ENCODE peak calls at places on chromosomes 1 and 21, in nine cellular contexts. V is adipocyte; W is CD8-positive, alpha-beta memory T cell; L is tibial nerve; N is IMR-90; Y is left ventricle myocardium inferior; T is kidney; H is uterus; X is GM23338. J is an unnamed sample.

GRCh38 chr1:203769505-203770343 is 4.7 kb downstream of the LAX1 start:
- DNase-seq in H (peak; percentile 72), V (peak; percentile 89), T (peak; percentile 86), W (no peak), L (peak; percentile 35), N (peak; percentile 94), Y (peak; percentile 63), X (no peak), J (no peak)

GRCh38 chr1:155297431-155297830 is 3.8 kb downstream of the PKLR start:
- DNase-seq in X (no peak), V (no peak), N (no peak), Y (no peak), T (no peak), W (no peak), L (no peak), H (no peak), J (no peak)

GRCh38 chr1:8495928-8496401 is 178.1 kb downstream of the SLC45A1 start:
- DNase-seq in X (no peak), Y (no peak), N (peak; percentile 19), V (no peak), H (no peak), W (peak; percentile 21), L (no peak), T (no peak), J (no peak)

GRCh38 chr21:40788635-40789034 is 58.3 kb downstream of the DSCAM start:
- DNase-seq in W (no peak), L (no peak), N (no peak), H (no peak), X (no peak), V (no peak), Y (no peak), T (no peak), J (no peak)

GRCh38 chr21:31335957-31336738 is 7.9 kb downstream of the TIAM1 start:
- DNase-seq in Y (no peak), W (no peak), N (peak; percentile 95), L (no peak), T (no peak), H (no peak), V (peak; percentile 74), X (no peak), J (no peak)

GRCh38 chr1:55012661-55013060 is 13.9 kb downstream of the BSND start:
- DNase-seq in N (no peak), V (no peak), L (no peak), T (no peak), X (no peak), W (no peak), Y (no peak), H (no peak), J (no peak)

GRCh38 chr1:87712261-87712674 is 383.6 kb downstream of the LMO4 start:
- DNase-seq in X (no peak), T (no peak), W (no peak), H (no peak), L (no peak), N (no peak), V (no peak), Y (no peak), J (no peak)

GRCh38 chr1:230983811-230984210 is 4.9 kb downstream of the ARV1 start:
- DNase-seq in H (no peak), T (no peak), W (no peak), L (no peak), N (no peak), X (no peak), V (no peak), Y (no peak), J (no peak)

GRCh38 chr1:234154320-234155251 is 218.7 kb upstream of the COA6 start:
- DNase-seq in T (no peak), N (peak; percentile 73), X (peak; percentile 95), L (no peak), W (peak; percentile 11), H (no peak), V (peak; percentile 85), Y (no peak), J (no peak)

GRCh38 chr1:183165456-183165855 is 20.6 kb upstream of the LAMC2 start:
- DNase-seq in V (no peak), X (peak; percentile 26), N (no peak), L (no peak), H (no peak), Y (no peak), T (no peak), W (no peak), J (no peak)

GRCh38 chr1:84352298-84353106 is 45.8 kb upstream of the DNASE2B start:
- DNase-seq in W (no peak), N (peak; percentile 57), T (no peak), H (no peak), Y (no peak), X (no peak), V (no peak), L (no peak), J (no peak)

GRCh38 chr1:82106672-82107071 is 305.9 kb downstream of the ADGRL2 start:
- DNase-seq in V (no peak), H (no peak), W (no peak), X (no peak), T (no peak), N (no peak), Y (no peak), L (no peak), J (no peak)

GRCh38 chr21:34936874-34937563 is 112.1 kb downstream of the RUNX1 start:
- DNase-seq in X (no peak), N (no peak), T (no peak), H (no peak), Y (no peak), V (no peak), W (no peak), L (no peak), J (no peak)
- H3K4me1 ChIP-seq in X (no peaks in the 10 kb centered on the region), N (peaks cover 14% of the 10 kb centered on the region), T (no peaks in the 10 kb centered on the region), H (no peaks in the 10 kb centered on the region), Y (no peaks in the 10 kb centered on the region), V (peaks cover 32% of the 10 kb centered on the region), W (peaks cover 89% of the 10 kb centered on the region), L (peaks cover 4% of the 10 kb centered on the region), J (peaks cover 17% of the 10 kb centered on the region)

GRCh38 chr1:228090613-228091081 is 8.1 kb downstream of the ARF1 start:
- DNase-seq in H (peak; percentile 12), X (no peak), L (no peak), Y (no peak), V (peak; percentile 39), N (peak; percentile 55), W (no peak), T (peak; percentile 37), J (peak; percentile 64)
- H3K4me1 ChIP-seq in H (peaks cover 52% of the 10 kb centered on the region), X (no peaks in the 10 kb centered on the region), L (peaks cover 63% of the 10 kb centered on the region), Y (peaks cover 90% of the 10 kb centered on the region), V (peaks cover 64% of the 10 kb centered on the region), N (peaks cover 31% of the 10 kb centered on the region), W (peaks cover 75% of the 10 kb centered on the region), T (peaks cover 52% of the 10 kb centered on the region), J (peaks cover 79% of the 10 kb centered on the region)

GRCh38 chr21:45542667-45543370 is 579 bp upstream of the SLC19A1 start:
- DNase-seq in N (no peak), T (peak; percentile 80), W (no peak), X (peak; percentile 59), L (no peak), H (peak; percentile 25), V (peak; percentile 14), Y (peak; percentile 25), J (peak; percentile 91)

GRCh38 chr21:45543710-45544448 is 1.6 kb upstream of the SLC19A1 start:
- DNase-seq in T (peak; percentile 81), W (no peak), N (no peak), X (no peak), L (no peak), H (peak; percentile 14), Y (peak; percentile 11), V (no peak), J (peak; percentile 84)

GRCh38 chr21:45544449-45545235 is 2.4 kb upstream of the SLC19A1 start:
- DNase-seq in V (no peak), Y (peak; percentile 4), L (no peak), W (no peak), H (peak; percentile 10), T (peak; percentile 64), N (no peak), X (no peak), J (peak; percentile 65)

GRCh38 chr21:45542242-45542666 is at the start of gene SLC19A1:
- DNase-seq in N (peak; percentile 48), Y (peak; percentile 76), V (peak; percentile 88), H (peak; percentile 70), W (peak; percentile 69), T (peak; percentile 87), L (no peak), X (peak; percentile 66), J (peak; percentile 96)

DNA sequence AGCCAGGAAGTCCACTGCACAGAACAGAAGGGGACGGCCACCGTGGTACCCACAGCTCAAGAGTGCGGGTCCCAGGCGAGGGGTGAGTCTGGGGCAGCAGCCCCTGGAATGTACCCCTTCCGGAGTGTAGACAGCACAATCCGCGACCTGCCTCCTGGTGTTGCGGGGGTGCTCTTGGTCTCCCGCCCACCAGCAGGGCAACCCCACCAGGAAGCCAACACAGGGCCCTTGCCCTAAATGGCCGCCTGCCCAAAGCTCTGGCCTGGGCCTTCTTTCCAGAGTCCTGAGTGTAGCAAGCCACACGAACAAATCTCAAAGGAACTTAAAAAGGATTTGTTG is 1.1 kb upstream of the SLC19A1 start:
- DNase-seq in H (peak; percentile 26), N (no peak), W (no peak), T (no peak), L (no peak), V (no peak), X (no peak), Y (peak; percentile 15), J (no peak)
- H3K4me1 ChIP-seq in H (peaks cover 7% of the 10 kb centered on the region), N (peaks cover 3% of the 10 kb centered on the region), W (peaks cover 10% of the 10 kb centered on the region), T (peaks cover 7% of the 10 kb centered on the region), L (peaks cover 16% of the 10 kb centered on the region), V (peaks cover 18% of the 10 kb centered on the region), X (no peaks in the 10 kb centered on the region), Y (peaks cover 16% of the 10 kb centered on the region), J (peaks cover 50% of the 10 kb centered on the region)

DNA sequence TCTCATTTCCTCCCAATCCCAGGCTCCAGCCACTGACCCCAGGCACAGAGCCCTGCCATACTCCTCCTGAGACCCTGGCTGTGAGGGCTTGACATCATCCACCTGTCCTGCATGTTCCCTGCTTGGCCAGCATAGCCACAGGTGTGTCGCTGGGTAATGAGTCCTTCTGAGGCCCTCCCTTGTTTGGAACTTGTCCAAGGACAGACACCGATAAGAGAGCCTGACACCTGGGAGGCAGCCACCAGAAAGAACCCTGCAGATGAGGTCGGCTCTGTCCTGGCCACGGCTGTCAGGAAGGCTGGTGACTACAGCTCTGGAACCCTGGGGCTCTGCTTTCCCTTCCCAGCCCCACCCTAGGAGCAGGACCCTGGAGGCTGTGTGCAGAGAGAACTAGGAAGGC is 34.6 kb downstream of the TMEM63A start:
- DNase-seq in L (no peak), Y (no peak), W (no peak), H (no peak), T (no peak), X (no peak), N (no peak), V (no peak), J (peak; percentile 77)
- H3K4me1 ChIP-seq in L (peaks cover 29% of the 10 kb centered on the region), Y (peaks cover 56% of the 10 kb centered on the region), W (peaks cover 49% of the 10 kb centered on the region), H (peaks cover 4% of the 10 kb centered on the region), T (peaks cover 3% of the 10 kb centered on the region), X (peaks cover 5% of the 10 kb centered on the region), N (peaks cover 3% of the 10 kb centered on the region), V (peaks cover 11% of the 10 kb centered on the region), J (peaks cover 58% of the 10 kb centered on the region)

DNA sequence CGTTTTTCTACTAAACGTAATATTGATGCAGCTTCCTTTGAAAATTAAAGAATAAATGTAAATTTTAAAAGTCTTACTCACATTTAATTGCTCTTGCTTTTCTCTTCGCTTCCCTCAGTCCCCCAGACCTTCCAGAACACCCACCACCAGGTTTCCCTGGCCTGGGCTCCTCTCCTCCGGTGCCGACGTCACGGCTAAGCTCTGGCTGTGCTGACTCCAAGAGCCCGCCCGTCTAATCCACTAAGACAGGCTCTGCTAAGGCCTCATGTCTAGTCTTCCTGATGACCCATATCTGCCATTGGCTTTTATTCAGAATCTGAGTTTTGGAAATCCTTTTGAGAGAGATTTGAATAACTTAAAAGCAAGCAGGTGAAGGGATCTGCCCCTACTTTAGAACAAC is 53.9 kb upstream of the NADK start:
- DNase-seq in W (no peak), Y (no peak), H (no peak), V (no peak), L (no peak), N (no peak), T (no peak), X (no peak), J (no peak)
- H3K4me1 ChIP-seq in W (no peaks in the 10 kb centered on the region), Y (peaks cover 46% of the 10 kb centered on the region), H (no peaks in the 10 kb centered on the region), V (peaks cover 27% of the 10 kb centered on the region), L (peaks cover 7% of the 10 kb centered on the region), N (peaks cover 4% of the 10 kb centered on the region), T (peaks cover 9% of the 10 kb centered on the region), X (peaks cover 5% of the 10 kb centered on the region), J (peaks cover 51% of the 10 kb centered on the region)